ENCODE peak calls at places on chromosomes 7 and 10, in five cellular contexts. S is NCI-H1092, K is T47D, D is kidney tubule cell, J is hypothalamus. U is an unnamed sample.

GRCh38 chr7:27119412-27119911 is 11.1 kb downstream of the HOXA4 start:
- DNase-seq in S (no peak), J (no peak), D (no peak), K (no peak), U (no peak)

GRCh38 chr7:80609732-80610131 is 28.7 kb upstream of the CD36 start:
- DNase-seq in K (no peak), S (no peak), D (no peak), J (no peak), U (no peak)

GRCh38 chr7:84904561-84904960 is 282.3 kb downstream of the SEMA3D start:
- DNase-seq in S (no peak), K (no peak), J (no peak), D (peak), U (no peak)

GRCh38 chr10:31833753-31834152 is 94.9 kb downstream of the ARHGAP12 start:
- DNase-seq in S (no peak), K (no peak), D (no peak), J (no peak), U (no peak)

GRCh38 chr7:1934017-1934416 is 263.9 kb downstream of the ELFN1 start:
- DNase-seq in K (no peak), D (no peak), S (no peak), J (no peak), U (no peak)

GRCh38 chr10:2460846-2461245 is 606.5 kb upstream of the PFKP start:
- DNase-seq in S (no peak), D (no peak), J (no peak), K (no peak), U (no peak)

GRCh38 chr10:84201244-84201606 is 6.9 kb downstream of the CDHR1 start:
- DNase-seq in S (no peak), J (no peak), D (no peak), K (no peak), U (no peak)

GRCh38 chr10:101257121-101257890 is 28.0 kb upstream of the LBX1 start:
- DNase-seq in K (no peak), S (no peak), D (no peak), J (no peak), U (no peak)

GRCh38 chr7:19116121-19117080 is 1.0 kb downstream of the TWIST1 start:
- DNase-seq in K (no peak), S (peak), J (no peak), D (no peak), U (no peak)

GRCh38 chr7:82396343-82396742 is 47.2 kb downstream of the CACNA2D1 start:
- DNase-seq in S (no peak), J (no peak), D (no peak), K (no peak), U (no peak)

GRCh38 chr7:80924090-80924489 is 5.2 kb upstream of the SEMA3C start:
- DNase-seq in J (no peak), K (peak), D (no peak), S (no peak), U (no peak)

GRCh38 chr10:112275512-112276245 is 7.5 kb upstream of the TECTB start:
- DNase-seq in S (no peak), J (no peak), D (no peak), K (no peak), U (no peak)

GRCh38 chr10:7435674-7436073 is 24.8 kb upstream of the SFMBT2 start:
- DNase-seq in K (no peak), D (no peak), J (no peak), S (no peak), U (no peak)

GRCh38 chr7:147146169-147146568 is 1029.6 kb downstream of the CNTNAP2 start:
- DNase-seq in S (no peak), J (no peak), K (no peak), D (no peak), U (no peak)

GRCh38 chr10:127990846-127991542 is 84.1 kb downstream of the PTPRE start:
- DNase-seq in J (no peak), D (peak), S (no peak), K (no peak), U (no peak)

GRCh38 chr10:108208038-108208437 is 1043.5 kb upstream of the SORCS1 start:
- DNase-seq in D (no peak), S (no peak), J (no peak), K (no peak), U (no peak)

GRCh38 chr7:80875537-80876120 is 43.2 kb downstream of the SEMA3C start:
- DNase-seq in J (no peak), K (no peak), D (no peak), S (no peak), U (no peak)

GRCh38 chr7:25521236-25521635 is 292.9 kb upstream of the NPVF start:
- DNase-seq in S (no peak), K (peak), D (no peak), J (no peak), U (no peak)

GRCh38 chr7:38321515-38321944 is 48.1 kb upstream of the TARP start:
- DNase-seq in S (no peak), D (peak), J (no peak), K (no peak), U (no peak)

GRCh38 chr10:69327463-69328345 is 49.4 kb downstream of the HK1 start:
- DNase-seq in K (peak), D (peak), J (peak), S (peak), U (no peak)

GRCh38 chr7:155323001-155323638 is 25.4 kb downstream of the INSIG1 start:
- DNase-seq in K (no peak), S (no peak), D (peak), J (no peak), U (no peak)

GRCh38 chr7:23598321-23598720 is 1.1 kb downstream of the CCDC126 start:
- DNase-seq in K (peak), D (peak), S (no peak), J (no peak), U (no peak)

GRCh38 chr10:32957341-32958084 is 517 bp downstream of the ITGB1 start:
- DNase-seq in D (peak), J (peak), K (peak), S (peak), U (peak)

GRCh38 chr10:91798736-91799579 is 732 bp downstream of the TNKS2 start:
- DNase-seq in S (no peak), K (peak), D (peak), J (no peak), U (peak)

GRCh38 chr7:125423444-125424155 is 494.0 kb upstream of the POT1 start:
- DNase-seq in S (no peak), D (peak), K (no peak), J (no peak), U (no peak)

GRCh38 chr10:122476034-122476695 is 14.8 kb downstream of the HTRA1 start:
- DNase-seq in S (no peak), D (no peak), J (no peak), K (peak), U (no peak)

GRCh38 chr10:102394801-102395676 is 466 bp upstream of the NFKB2 start:
- DNase-seq in S (peak), K (peak), D (peak), J (peak), U (peak)

GRCh38 chr7:72183835-72184234 is 228.3 kb downstream of the CALN1 start:
- DNase-seq in K (peak), J (no peak), D (no peak), S (no peak), U (no peak)

GRCh38 chr7:6607651-6608051 is 7.8 kb upstream of the ZNF853 start:
- DNase-seq in J (no peak), K (no peak), D (no peak), S (no peak), U (no peak)

GRCh38 chr7:141698247-141699015 is 3.5 kb downstream of the DENND11 start:
- DNase-seq in D (peak), J (no peak), K (peak), S (no peak), U (no peak)

GRCh38 chr7:64639267-64640001 is 26.5 kb upstream of the ZNF107 start:
- DNase-seq in D (no peak), J (no peak), K (peak), S (no peak), U (no peak)

U was measured in T-helper 17 cell.